ENCODE peak calls at places on chromosome 3, in ten cellular contexts. B is NCI-H69; A is NCI-H1105; O is DMS153; Z is NCI-H2081; M is omental fat pad; W is GF-D8; L is Right ventricle myocardium inferior; R is NAMALWA; Q is activated T-cell treated with anti-CD3 and anti-CD28 coated beads, Interleukin-2, amount 50 U/mL, for 72 hours. N is an unnamed sample.
A peak's percentile ranks its signal among the peaks of the same experiment; 100 is the strongest.

GRCh38 chr3:135261916-135262315 is 466.9 kb downstream of the EPHB1 start:
- DNase-seq in Q (no peak), O (no peak), Z (no peak), A (no peak), L (no peak), B (no peak), M (no peak), R (no peak), W (no peak), N (no peak)

GRCh38 chr3:183428140-183429023 is at the start of gene MCF2L2:
- DNase-seq in M (no peak), Q (peak; percentile 89), Z (peak; percentile 87), A (peak; percentile 85), L (peak; percentile 87), B (peak; percentile 73), R (peak; percentile 71), O (peak; percentile 53), W (no peak), N (peak; percentile 41)

GRCh38 chr3:179288845-179289244 is 34.0 kb upstream of the ZNF639 start:
- DNase-seq in W (no peak), A (no peak), Q (no peak), O (no peak), M (no peak), R (no peak), L (no peak), B (no peak), Z (no peak), N (no peak)

GRCh38 chr3:132417695-132418520 is 606 bp downstream of the DNAJC13 start:
- DNase-seq in Q (peak; percentile 59), B (peak; percentile 63), Z (peak; percentile 32), M (no peak), O (no peak), A (peak; percentile 56), L (peak; percentile 87), W (peak; percentile 62), R (peak; percentile 76), N (no peak)

GRCh38 chr3:37997791-37998370 is 7.3 kb downstream of the VILL start:
- DNase-seq in B (no peak), O (no peak), M (no peak), Z (no peak), W (no peak), R (no peak), Q (no peak), A (no peak), L (no peak), N (no peak)

GRCh38 chr3:4914464-4914863 is 64.8 kb upstream of the BHLHE40 start:
- DNase-seq in Z (no peak), L (no peak), Q (no peak), W (no peak), O (no peak), R (no peak), B (no peak), A (no peak), M (no peak), N (no peak)

GRCh38 chr3:153572165-153572564 is 410.1 kb downstream of the RAP2B start:
- DNase-seq in A (no peak), Z (no peak), W (no peak), Q (no peak), B (no peak), O (no peak), L (no peak), R (no peak), M (no peak), N (no peak)

GRCh38 chr3:61889259-61889658 is 327.9 kb downstream of the PTPRG start:
- DNase-seq in M (no peak), O (no peak), A (no peak), B (no peak), Q (no peak), R (no peak), Z (no peak), W (no peak), L (no peak), N (no peak)

GRCh38 chr3:27680517-27681246 is 41.4 kb downstream of the EOMES start:
- DNase-seq in W (no peak), R (no peak), Q (no peak), A (no peak), B (peak; percentile 17), Z (no peak), M (no peak), L (no peak), O (no peak), N (no peak)

GRCh38 chr3:157914882-157915281 is 191.3 kb downstream of the SHOX2 start:
- DNase-seq in L (no peak), A (no peak), R (no peak), Q (no peak), W (no peak), Z (no peak), O (no peak), B (no peak), M (no peak), N (no peak)

GRCh38 chr3:53044371-53045106 is 1.3 kb downstream of the SFMBT1 start:
- DNase-seq in Z (no peak), M (no peak), W (no peak), A (no peak), O (no peak), R (peak; percentile 26), Q (peak; percentile 25), L (peak; percentile 70), B (peak; percentile 38), N (peak; percentile 38)

GRCh38 chr3:52119056-52119455 is 35.2 kb downstream of the POC1A start:
- DNase-seq in R (no peak), L (no peak), Q (no peak), M (no peak), A (no peak), O (no peak), B (no peak), Z (no peak), W (no peak), N (no peak)

GRCh38 chr3:188233320-188233719 is 79.4 kb downstream of the LPP start:
- DNase-seq in M (no peak), L (no peak), Z (no peak), R (no peak), O (no peak), B (no peak), Q (no peak), W (no peak), A (no peak), N (no peak)